ENCODE peak calls at places on chromosomes 1 and 21, in eight cellular contexts. One of them, this sample, is unnamed.

GRCh38 chr1:206606867-206607266 is 5.4 kb downstream of the EIF2D start:
- DNase-seq in progenitor cell of endocrine pancreas: no peak
- DNase-seq in spleen: no peak
- DNase-seq in stimulated activated CD4-positive, alpha-beta T cell treated with anti-CD3 and anti-CD28 coated beads, TNF-alpha, amount 100 ng/mL, for 48 hours: no peak
- DNase-seq in esophagus squamous epithelium: no peak
- DNase-seq in HTR-8/SVneo: no peak
- DNase-seq in EL: peak; percentile 29
- DNase-seq in tibial artery: no peak
- DNase-seq in this sample: peak; percentile 45

GRCh38 chr1:195376190-195376589 is 1232.0 kb downstream of the KCNT2 start:
- DNase-seq in HTR-8/SVneo: no peak
- DNase-seq in spleen: no peak
- DNase-seq in EL: peak; percentile 13
- DNase-seq in stimulated activated CD4-positive, alpha-beta T cell treated with anti-CD3 and anti-CD28 coated beads, TNF-alpha, amount 100 ng/mL, for 48 hours: no peak
- DNase-seq in tibial artery: no peak
- DNase-seq in progenitor cell of endocrine pancreas: no peak
- DNase-seq in esophagus squamous epithelium: no peak
- DNase-seq in this sample: peak; percentile 27

GRCh38 chr21:43691086-43691795 is 27.7 kb upstream of the PDXK start:
- DNase-seq in HTR-8/SVneo: no peak
- DNase-seq in esophagus squamous epithelium: no peak
- DNase-seq in progenitor cell of endocrine pancreas: no peak
- DNase-seq in tibial artery: no peak
- DNase-seq in stimulated activated CD4-positive, alpha-beta T cell treated with anti-CD3 and anti-CD28 coated beads, TNF-alpha, amount 100 ng/mL, for 48 hours: no peak
- DNase-seq in spleen: no peak
- DNase-seq in EL: no peak
- DNase-seq in this sample: no peak

GRCh38 chr1:66546045-66546810 is 12.3 kb downstream of the SGIP1 start:
- DNase-seq in HTR-8/SVneo: no peak
- DNase-seq in spleen: no peak
- DNase-seq in progenitor cell of endocrine pancreas: no peak
- DNase-seq in tibial artery: no peak
- DNase-seq in esophagus squamous epithelium: no peak
- DNase-seq in EL: no peak
- DNase-seq in stimulated activated CD4-positive, alpha-beta T cell treated with anti-CD3 and anti-CD28 coated beads, TNF-alpha, amount 100 ng/mL, for 48 hours: no peak
- DNase-seq in this sample: peak; percentile 45

GRCh38 chr1:115063238-115063901 is 25.9 kb downstream of the TSPAN2 start:
- DNase-seq in HTR-8/SVneo: no peak
- DNase-seq in EL: peak; percentile 57
- DNase-seq in spleen: no peak
- DNase-seq in tibial artery: no peak
- DNase-seq in stimulated activated CD4-positive, alpha-beta T cell treated with anti-CD3 and anti-CD28 coated beads, TNF-alpha, amount 100 ng/mL, for 48 hours: no peak
- DNase-seq in esophagus squamous epithelium: no peak
- DNase-seq in progenitor cell of endocrine pancreas: no peak
- DNase-seq in this sample: peak; percentile 93

GRCh38 chr1:51237714-51238403 is 1.8 kb downstream of the RNF11 start:
- DNase-seq in tibial artery: no peak
- DNase-seq in esophagus squamous epithelium: no peak
- DNase-seq in progenitor cell of endocrine pancreas: no peak
- DNase-seq in spleen: no peak
- DNase-seq in HTR-8/SVneo: no peak
- DNase-seq in stimulated activated CD4-positive, alpha-beta T cell treated with anti-CD3 and anti-CD28 coated beads, TNF-alpha, amount 100 ng/mL, for 48 hours: no peak
- DNase-seq in EL: peak; percentile 52
- DNase-seq in this sample: peak; percentile 48

GRCh38 chr1:90393025-90393424 is 324.1 kb downstream of the BARHL2 start:
- DNase-seq in spleen: no peak
- DNase-seq in progenitor cell of endocrine pancreas: no peak
- DNase-seq in HTR-8/SVneo: no peak
- DNase-seq in tibial artery: no peak
- DNase-seq in stimulated activated CD4-positive, alpha-beta T cell treated with anti-CD3 and anti-CD28 coated beads, TNF-alpha, amount 100 ng/mL, for 48 hours: no peak
- DNase-seq in esophagus squamous epithelium: no peak
- DNase-seq in EL: peak; percentile 48
- DNase-seq in this sample: peak; percentile 80

GRCh38 chr1:70902211-70902610 is 145.4 kb downstream of the PTGER3 start:
- DNase-seq in HTR-8/SVneo: no peak
- DNase-seq in progenitor cell of endocrine pancreas: no peak
- DNase-seq in tibial artery: no peak
- DNase-seq in spleen: no peak
- DNase-seq in EL: no peak
- DNase-seq in stimulated activated CD4-positive, alpha-beta T cell treated with anti-CD3 and anti-CD28 coated beads, TNF-alpha, amount 100 ng/mL, for 48 hours: no peak
- DNase-seq in esophagus squamous epithelium: no peak
- DNase-seq in this sample: peak; percentile 17

GRCh38 chr1:160910351-160910750 is 25.4 kb upstream of the ITLN1 start:
- DNase-seq in tibial artery: no peak
- DNase-seq in esophagus squamous epithelium: no peak
- DNase-seq in stimulated activated CD4-positive, alpha-beta T cell treated with anti-CD3 and anti-CD28 coated beads, TNF-alpha, amount 100 ng/mL, for 48 hours: no peak
- DNase-seq in EL: no peak
- DNase-seq in progenitor cell of endocrine pancreas: no peak
- DNase-seq in spleen: no peak
- DNase-seq in HTR-8/SVneo: no peak
- DNase-seq in this sample: no peak

GRCh38 chr21:45816794-45817193 is 164.8 kb upstream of the COL6A1 start:
- DNase-seq in stimulated activated CD4-positive, alpha-beta T cell treated with anti-CD3 and anti-CD28 coated beads, TNF-alpha, amount 100 ng/mL, for 48 hours: no peak
- DNase-seq in esophagus squamous epithelium: no peak
- DNase-seq in tibial artery: no peak
- DNase-seq in EL: no peak
- DNase-seq in progenitor cell of endocrine pancreas: no peak
- DNase-seq in spleen: no peak
- DNase-seq in HTR-8/SVneo: no peak
- DNase-seq in this sample: no peak

GRCh38 chr1:177561436-177561835 is 390.7 kb downstream of the BRINP2 start:
- DNase-seq in stimulated activated CD4-positive, alpha-beta T cell treated with anti-CD3 and anti-CD28 coated beads, TNF-alpha, amount 100 ng/mL, for 48 hours: no peak
- DNase-seq in tibial artery: no peak
- DNase-seq in EL: no peak
- DNase-seq in esophagus squamous epithelium: no peak
- DNase-seq in HTR-8/SVneo: no peak
- DNase-seq in spleen: no peak
- DNase-seq in progenitor cell of endocrine pancreas: no peak
- DNase-seq in this sample: no peak

GRCh38 chr1:36517019-36517387 is 34.3 kb upstream of the CSF3R start:
- DNase-seq in spleen: no peak
- DNase-seq in progenitor cell of endocrine pancreas: no peak
- DNase-seq in esophagus squamous epithelium: no peak
- DNase-seq in tibial artery: peak; percentile 48
- DNase-seq in HTR-8/SVneo: no peak
- DNase-seq in stimulated activated CD4-positive, alpha-beta T cell treated with anti-CD3 and anti-CD28 coated beads, TNF-alpha, amount 100 ng/mL, for 48 hours: no peak
- DNase-seq in EL: no peak
- DNase-seq in this sample: no peak

GRCh38 chr1:232922475-232922874 is 27.9 kb upstream of the NTPCR start:
- DNase-seq in esophagus squamous epithelium: no peak
- DNase-seq in tibial artery: no peak
- DNase-seq in EL: peak; percentile 52
- DNase-seq in spleen: no peak
- DNase-seq in stimulated activated CD4-positive, alpha-beta T cell treated with anti-CD3 and anti-CD28 coated beads, TNF-alpha, amount 100 ng/mL, for 48 hours: no peak
- DNase-seq in HTR-8/SVneo: no peak
- DNase-seq in progenitor cell of endocrine pancreas: no peak
- DNase-seq in this sample: peak; percentile 78

GRCh38 chr1:197725044-197725443 is 50.2 kb downstream of the DENND1B start:
- DNase-seq in esophagus squamous epithelium: no peak
- DNase-seq in progenitor cell of endocrine pancreas: no peak
- DNase-seq in stimulated activated CD4-positive, alpha-beta T cell treated with anti-CD3 and anti-CD28 coated beads, TNF-alpha, amount 100 ng/mL, for 48 hours: no peak
- DNase-seq in EL: peak; percentile 5
- DNase-seq in HTR-8/SVneo: no peak
- DNase-seq in tibial artery: no peak
- DNase-seq in spleen: no peak
- DNase-seq in this sample: peak; percentile 62

GRCh38 chr1:18109756-18110597 is 2.4 kb downstream of the IGSF21 start:
- DNase-seq in EL: no peak
- DNase-seq in progenitor cell of endocrine pancreas: peak; percentile 46
- DNase-seq in esophagus squamous epithelium: no peak
- DNase-seq in tibial artery: peak; percentile 75
- DNase-seq in HTR-8/SVneo: no peak
- DNase-seq in stimulated activated CD4-positive, alpha-beta T cell treated with anti-CD3 and anti-CD28 coated beads, TNF-alpha, amount 100 ng/mL, for 48 hours: no peak
- DNase-seq in spleen: peak; percentile 78
- DNase-seq in this sample: peak; percentile 12

GRCh38 chr1:54883349-54884102 is 3.5 kb downstream of the DHCR24 start:
- DNase-seq in spleen: no peak
- DNase-seq in EL: no peak
- DNase-seq in esophagus squamous epithelium: no peak
- DNase-seq in tibial artery: no peak
- DNase-seq in stimulated activated CD4-positive, alpha-beta T cell treated with anti-CD3 and anti-CD28 coated beads, TNF-alpha, amount 100 ng/mL, for 48 hours: no peak
- DNase-seq in HTR-8/SVneo: no peak
- DNase-seq in progenitor cell of endocrine pancreas: no peak
- DNase-seq in this sample: no peak

GRCh38 chr1:1318131-1318652 is 6.3 kb downstream of the INTS11 start:
- DNase-seq in progenitor cell of endocrine pancreas: no peak
- DNase-seq in stimulated activated CD4-positive, alpha-beta T cell treated with anti-CD3 and anti-CD28 coated beads, TNF-alpha, amount 100 ng/mL, for 48 hours: no peak
- DNase-seq in esophagus squamous epithelium: no peak
- DNase-seq in HTR-8/SVneo: peak; percentile 49
- DNase-seq in spleen: no peak
- DNase-seq in tibial artery: peak; percentile 94
- DNase-seq in EL: peak; percentile 91
- DNase-seq in this sample: peak; percentile 98

GRCh38 chr1:219159946-219160645 is 13.6 kb upstream of the LYPLAL1 start:
- DNase-seq in HTR-8/SVneo: no peak
- DNase-seq in EL: no peak
- DNase-seq in progenitor cell of endocrine pancreas: no peak
- DNase-seq in spleen: no peak
- DNase-seq in esophagus squamous epithelium: no peak
- DNase-seq in stimulated activated CD4-positive, alpha-beta T cell treated with anti-CD3 and anti-CD28 coated beads, TNF-alpha, amount 100 ng/mL, for 48 hours: no peak
- DNase-seq in tibial artery: no peak
- DNase-seq in this sample: peak; percentile 10

GRCh38 chr1:30484668-30485067 is 238.7 kb downstream of the MATN1 start:
- DNase-seq in esophagus squamous epithelium: no peak
- DNase-seq in progenitor cell of endocrine pancreas: no peak
- DNase-seq in EL: no peak
- DNase-seq in tibial artery: peak; percentile 37
- DNase-seq in HTR-8/SVneo: no peak
- DNase-seq in stimulated activated CD4-positive, alpha-beta T cell treated with anti-CD3 and anti-CD28 coated beads, TNF-alpha, amount 100 ng/mL, for 48 hours: no peak
- DNase-seq in spleen: no peak
- DNase-seq in this sample: no peak

GRCh38 chr1:40802078-40803075 is 18.8 kb downstream of the KCNQ4 start:
- DNase-seq in stimulated activated CD4-positive, alpha-beta T cell treated with anti-CD3 and anti-CD28 coated beads, TNF-alpha, amount 100 ng/mL, for 48 hours: peak; percentile 67
- DNase-seq in tibial artery: peak; percentile 93
- DNase-seq in progenitor cell of endocrine pancreas: peak; percentile 50
- DNase-seq in esophagus squamous epithelium: peak; percentile 32
- DNase-seq in HTR-8/SVneo: no peak
- DNase-seq in spleen: peak; percentile 95
- DNase-seq in EL: peak; percentile 77
- DNase-seq in this sample: peak; percentile 62

GRCh38 chr1:161172349-161172748 is 5.0 kb downstream of the B4GALT3 start:
- DNase-seq in esophagus squamous epithelium: no peak
- DNase-seq in tibial artery: no peak
- DNase-seq in spleen: peak; percentile 1
- DNase-seq in HTR-8/SVneo: no peak
- DNase-seq in stimulated activated CD4-positive, alpha-beta T cell treated with anti-CD3 and anti-CD28 coated beads, TNF-alpha, amount 100 ng/mL, for 48 hours: no peak
- DNase-seq in progenitor cell of endocrine pancreas: no peak
- DNase-seq in EL: no peak
- DNase-seq in this sample: no peak

GRCh38 chr1:222047370-222047769 is 305.5 kb upstream of the DUSP10 start:
- DNase-seq in HTR-8/SVneo: no peak
- DNase-seq in progenitor cell of endocrine pancreas: no peak
- DNase-seq in spleen: no peak
- DNase-seq in EL: no peak
- DNase-seq in stimulated activated CD4-positive, alpha-beta T cell treated with anti-CD3 and anti-CD28 coated beads, TNF-alpha, amount 100 ng/mL, for 48 hours: no peak
- DNase-seq in tibial artery: no peak
- DNase-seq in esophagus squamous epithelium: no peak
- DNase-seq in this sample: no peak

GRCh38 chr1:8203056-8203455 is 114.9 kb upstream of the SLC45A1 start:
- DNase-seq in progenitor cell of endocrine pancreas: no peak
- DNase-seq in HTR-8/SVneo: no peak
- DNase-seq in EL: no peak
- DNase-seq in stimulated activated CD4-positive, alpha-beta T cell treated with anti-CD3 and anti-CD28 coated beads, TNF-alpha, amount 100 ng/mL, for 48 hours: no peak
- DNase-seq in tibial artery: no peak
- DNase-seq in esophagus squamous epithelium: no peak
- DNase-seq in spleen: peak; percentile 39
- DNase-seq in this sample: no peak

GRCh38 chr1:72037745-72038343 is 244.5 kb downstream of the NEGR1 start:
- DNase-seq in tibial artery: no peak
- DNase-seq in spleen: no peak
- DNase-seq in HTR-8/SVneo: no peak
- DNase-seq in stimulated activated CD4-positive, alpha-beta T cell treated with anti-CD3 and anti-CD28 coated beads, TNF-alpha, amount 100 ng/mL, for 48 hours: no peak
- DNase-seq in esophagus squamous epithelium: no peak
- DNase-seq in EL: peak; percentile 31
- DNase-seq in progenitor cell of endocrine pancreas: no peak
- DNase-seq in this sample: peak; percentile 30

GRCh38 chr1:9593492-9594465 is 5.1 kb downstream of the TMEM201 start:
- DNase-seq in HTR-8/SVneo: peak; percentile 34
- DNase-seq in progenitor cell of endocrine pancreas: peak; percentile 37
- DNase-seq in esophagus squamous epithelium: no peak
- DNase-seq in spleen: peak; percentile 88
- DNase-seq in tibial artery: no peak
- DNase-seq in EL: peak; percentile 69
- DNase-seq in stimulated activated CD4-positive, alpha-beta T cell treated with anti-CD3 and anti-CD28 coated beads, TNF-alpha, amount 100 ng/mL, for 48 hours: peak; percentile 30
- DNase-seq in this sample: peak; percentile 81

GRCh38 chr1:225454733-225455132 is 26.9 kb upstream of the LBR start:
- DNase-seq in stimulated activated CD4-positive, alpha-beta T cell treated with anti-CD3 and anti-CD28 coated beads, TNF-alpha, amount 100 ng/mL, for 48 hours: peak; percentile 71
- DNase-seq in esophagus squamous epithelium: no peak
- DNase-seq in HTR-8/SVneo: peak; percentile 70
- DNase-seq in EL: peak; percentile 82
- DNase-seq in tibial artery: peak; percentile 82
- DNase-seq in progenitor cell of endocrine pancreas: no peak
- DNase-seq in spleen: no peak
- DNase-seq in this sample: peak; percentile 91

GRCh38 chr1:207298666-207299065 is 22.8 kb upstream of the CD55 start:
- DNase-seq in stimulated activated CD4-positive, alpha-beta T cell treated with anti-CD3 and anti-CD28 coated beads, TNF-alpha, amount 100 ng/mL, for 48 hours: no peak
- DNase-seq in HTR-8/SVneo: no peak
- DNase-seq in spleen: no peak
- DNase-seq in progenitor cell of endocrine pancreas: no peak
- DNase-seq in tibial artery: no peak
- DNase-seq in esophagus squamous epithelium: no peak
- DNase-seq in EL: no peak
- DNase-seq in this sample: peak; percentile 61

GRCh38 chr21:32771134-32771523 is 426 bp downstream of the PAXBP1 start:
- DNase-seq in esophagus squamous epithelium: no peak
- DNase-seq in progenitor cell of endocrine pancreas: peak; percentile 38
- DNase-seq in HTR-8/SVneo: peak; percentile 37
- DNase-seq in spleen: peak; percentile 93
- DNase-seq in tibial artery: peak; percentile 80
- DNase-seq in EL: peak; percentile 70
- DNase-seq in stimulated activated CD4-positive, alpha-beta T cell treated with anti-CD3 and anti-CD28 coated beads, TNF-alpha, amount 100 ng/mL, for 48 hours: peak; percentile 10
- DNase-seq in this sample: peak; percentile 72

GRCh38 chr1:94038511-94038910 is 82.4 kb downstream of the ABCA4 start:
- DNase-seq in EL: peak; percentile 54
- DNase-seq in HTR-8/SVneo: no peak
- DNase-seq in tibial artery: no peak
- DNase-seq in progenitor cell of endocrine pancreas: no peak
- DNase-seq in stimulated activated CD4-positive, alpha-beta T cell treated with anti-CD3 and anti-CD28 coated beads, TNF-alpha, amount 100 ng/mL, for 48 hours: no peak
- DNase-seq in spleen: no peak
- DNase-seq in esophagus squamous epithelium: no peak
- DNase-seq in this sample: no peak

GRCh38 chr1:24735619-24736375 is 9.4 kb upstream of the CLIC4 start:
- DNase-seq in tibial artery: no peak
- DNase-seq in stimulated activated CD4-positive, alpha-beta T cell treated with anti-CD3 and anti-CD28 coated beads, TNF-alpha, amount 100 ng/mL, for 48 hours: no peak
- DNase-seq in EL: peak; percentile 59
- DNase-seq in HTR-8/SVneo: no peak
- DNase-seq in spleen: peak; percentile 38
- DNase-seq in progenitor cell of endocrine pancreas: no peak
- DNase-seq in esophagus squamous epithelium: no peak
- DNase-seq in this sample: peak; percentile 54

GRCh38 chr1:145886390-145886789 is 724 bp upstream of the ANKRD35 start:
- DNase-seq in progenitor cell of endocrine pancreas: no peak
- DNase-seq in tibial artery: no peak
- DNase-seq in spleen: no peak
- DNase-seq in esophagus squamous epithelium: no peak
- DNase-seq in stimulated activated CD4-positive, alpha-beta T cell treated with anti-CD3 and anti-CD28 coated beads, TNF-alpha, amount 100 ng/mL, for 48 hours: no peak
- DNase-seq in HTR-8/SVneo: no peak
- DNase-seq in EL: no peak
- DNase-seq in this sample: no peak

GRCh38 chr1:199272690-199273089 is 633.9 kb downstream of the PTPRC start:
- DNase-seq in stimulated activated CD4-positive, alpha-beta T cell treated with anti-CD3 and anti-CD28 coated beads, TNF-alpha, amount 100 ng/mL, for 48 hours: no peak
- DNase-seq in HTR-8/SVneo: peak; percentile 71
- DNase-seq in esophagus squamous epithelium: no peak
- DNase-seq in EL: peak; percentile 97
- DNase-seq in spleen: peak; percentile 67
- DNase-seq in tibial artery: no peak
- DNase-seq in progenitor cell of endocrine pancreas: no peak
- DNase-seq in this sample: peak; percentile 98

GRCh38 chr21:18801468-18801867 is 397.9 kb upstream of the TMPRSS15 start:
- DNase-seq in tibial artery: no peak
- DNase-seq in HTR-8/SVneo: peak; percentile 18
- DNase-seq in EL: no peak
- DNase-seq in spleen: no peak
- DNase-seq in stimulated activated CD4-positive, alpha-beta T cell treated with anti-CD3 and anti-CD28 coated beads, TNF-alpha, amount 100 ng/mL, for 48 hours: no peak
- DNase-seq in progenitor cell of endocrine pancreas: no peak
- DNase-seq in esophagus squamous epithelium: no peak
- DNase-seq in this sample: peak; percentile 4

This sample was measured in M059J.